ENCODE peak calls at places on chromosomes 12 and 14, in ten cellular contexts. One of them, this sample, is unnamed.
A peak's percentile ranks its signal among the peaks of the same experiment; 100 is the strongest.

GRCh38 chr14:24274101-24274543 is 2.7 kb upstream of the RABGGTA start:
- DNase-seq in nephron progenitor cell: no peak
- DNase-seq in NAMALWA: peak; percentile 19
- DNase-seq in effector CD4-positive, alpha-beta T cell: peak; percentile 19
- DNase-seq in CD4-positive, CD25-positive, alpha-beta regulatory T cell: peak; percentile 57
- DNase-seq in substantia nigra: no peak
- DNase-seq in IMR-90: peak; percentile 31
- DNase-seq in B cell: peak; percentile 79
- DNase-seq in cardiac fibroblast: peak; percentile 10
- DNase-seq in AG04450: no peak
- DNase-seq in this sample: no peak

GRCh38 chr12:94560416-94561221 is 89.7 kb downstream of the TMCC3 start:
- DNase-seq in effector CD4-positive, alpha-beta T cell: no peak
- DNase-seq in IMR-90: peak; percentile 53
- DNase-seq in CD4-positive, CD25-positive, alpha-beta regulatory T cell: no peak
- DNase-seq in AG04450: no peak
- DNase-seq in nephron progenitor cell: no peak
- DNase-seq in cardiac fibroblast: peak; percentile 73
- DNase-seq in substantia nigra: no peak
- DNase-seq in B cell: peak; percentile 35
- DNase-seq in NAMALWA: peak; percentile 77
- DNase-seq in this sample: peak; percentile 38

GRCh38 chr12:122026706-122027328 is 5.1 kb downstream of the BCL7A start:
- DNase-seq in IMR-90: no peak
- DNase-seq in NAMALWA: peak; percentile 88
- DNase-seq in substantia nigra: no peak
- DNase-seq in B cell: peak; percentile 50
- DNase-seq in nephron progenitor cell: no peak
- DNase-seq in effector CD4-positive, alpha-beta T cell: no peak
- DNase-seq in AG04450: no peak
- DNase-seq in CD4-positive, CD25-positive, alpha-beta regulatory T cell: no peak
- DNase-seq in cardiac fibroblast: no peak
- DNase-seq in this sample: no peak

GRCh38 chr12:68482014-68482413 is 128.7 kb upstream of the RAP1B start:
- DNase-seq in NAMALWA: no peak
- DNase-seq in IMR-90: no peak
- DNase-seq in effector CD4-positive, alpha-beta T cell: no peak
- DNase-seq in cardiac fibroblast: no peak
- DNase-seq in AG04450: no peak
- DNase-seq in B cell: no peak
- DNase-seq in CD4-positive, CD25-positive, alpha-beta regulatory T cell: no peak
- DNase-seq in substantia nigra: no peak
- DNase-seq in nephron progenitor cell: no peak
- DNase-seq in this sample: no peak

GRCh38 chr14:50093496-50093895 is 22.9 kb downstream of the VCPKMT start:
- DNase-seq in nephron progenitor cell: no peak
- DNase-seq in substantia nigra: no peak
- DNase-seq in IMR-90: no peak
- DNase-seq in CD4-positive, CD25-positive, alpha-beta regulatory T cell: no peak
- DNase-seq in B cell: no peak
- DNase-seq in AG04450: no peak
- DNase-seq in cardiac fibroblast: no peak
- DNase-seq in effector CD4-positive, alpha-beta T cell: no peak
- DNase-seq in NAMALWA: no peak
- DNase-seq in this sample: no peak

GRCh38 chr12:121748218-121748570 is 35.6 kb downstream of the TMEM120B start:
- DNase-seq in nephron progenitor cell: peak; percentile 33
- DNase-seq in CD4-positive, CD25-positive, alpha-beta regulatory T cell: no peak
- DNase-seq in B cell: no peak
- DNase-seq in effector CD4-positive, alpha-beta T cell: no peak
- DNase-seq in AG04450: no peak
- DNase-seq in NAMALWA: no peak
- DNase-seq in IMR-90: no peak
- DNase-seq in cardiac fibroblast: no peak
- DNase-seq in substantia nigra: no peak
- DNase-seq in this sample: no peak

GRCh38 chr12:3533703-3534386 is 42.8 kb downstream of the PRMT8 start:
- DNase-seq in substantia nigra: no peak
- DNase-seq in nephron progenitor cell: no peak
- DNase-seq in IMR-90: no peak
- DNase-seq in cardiac fibroblast: peak; percentile 33
- DNase-seq in NAMALWA: peak; percentile 9
- DNase-seq in CD4-positive, CD25-positive, alpha-beta regulatory T cell: no peak
- DNase-seq in AG04450: no peak
- DNase-seq in B cell: no peak
- DNase-seq in effector CD4-positive, alpha-beta T cell: no peak
- DNase-seq in this sample: peak; percentile 13

GRCh38 chr12:70443274-70443673 is 77.2 kb downstream of the KCNMB4 start:
- DNase-seq in AG04450: no peak
- DNase-seq in cardiac fibroblast: peak; percentile 42
- DNase-seq in effector CD4-positive, alpha-beta T cell: no peak
- DNase-seq in substantia nigra: no peak
- DNase-seq in nephron progenitor cell: no peak
- DNase-seq in CD4-positive, CD25-positive, alpha-beta regulatory T cell: no peak
- DNase-seq in B cell: no peak
- DNase-seq in IMR-90: no peak
- DNase-seq in NAMALWA: no peak
- DNase-seq in this sample: peak; percentile 7

GRCh38 chr12:54125950-54126695 is 62.7 kb downstream of the SMUG1 start:
- DNase-seq in NAMALWA: no peak
- DNase-seq in CD4-positive, CD25-positive, alpha-beta regulatory T cell: no peak
- DNase-seq in effector CD4-positive, alpha-beta T cell: no peak
- DNase-seq in IMR-90: no peak
- DNase-seq in nephron progenitor cell: peak; percentile 53
- DNase-seq in cardiac fibroblast: no peak
- DNase-seq in B cell: peak; percentile 31
- DNase-seq in AG04450: no peak
- DNase-seq in substantia nigra: no peak
- DNase-seq in this sample: peak; percentile 30

GRCh38 chr12:108008163-108008562 is 120.9 kb upstream of the WSCD2 start:
- DNase-seq in cardiac fibroblast: no peak
- DNase-seq in IMR-90: no peak
- DNase-seq in nephron progenitor cell: no peak
- DNase-seq in B cell: no peak
- DNase-seq in effector CD4-positive, alpha-beta T cell: no peak
- DNase-seq in substantia nigra: no peak
- DNase-seq in NAMALWA: no peak
- DNase-seq in CD4-positive, CD25-positive, alpha-beta regulatory T cell: no peak
- DNase-seq in AG04450: no peak
- DNase-seq in this sample: no peak

GRCh38 chr12:11576104-11576503 is 73.4 kb upstream of the ETV6 start:
- DNase-seq in nephron progenitor cell: no peak
- DNase-seq in effector CD4-positive, alpha-beta T cell: no peak
- DNase-seq in cardiac fibroblast: peak; percentile 74
- DNase-seq in B cell: no peak
- DNase-seq in CD4-positive, CD25-positive, alpha-beta regulatory T cell: no peak
- DNase-seq in AG04450: no peak
- DNase-seq in NAMALWA: no peak
- DNase-seq in substantia nigra: no peak
- DNase-seq in IMR-90: peak; percentile 48
- DNase-seq in this sample: peak; percentile 43

GRCh38 chr12:4031703-4032291 is 158.6 kb upstream of the PARP11 start:
- DNase-seq in AG04450: no peak
- DNase-seq in nephron progenitor cell: no peak
- DNase-seq in IMR-90: peak; percentile 20
- DNase-seq in cardiac fibroblast: peak; percentile 35
- DNase-seq in effector CD4-positive, alpha-beta T cell: no peak
- DNase-seq in NAMALWA: no peak
- DNase-seq in CD4-positive, CD25-positive, alpha-beta regulatory T cell: no peak
- DNase-seq in B cell: no peak
- DNase-seq in substantia nigra: no peak
- DNase-seq in this sample: peak; percentile 30

GRCh38 chr12:81866081-81866480 is 106.9 kb upstream of the PPFIA2 start:
- DNase-seq in AG04450: no peak
- DNase-seq in nephron progenitor cell: no peak
- DNase-seq in effector CD4-positive, alpha-beta T cell: no peak
- DNase-seq in cardiac fibroblast: no peak
- DNase-seq in CD4-positive, CD25-positive, alpha-beta regulatory T cell: no peak
- DNase-seq in B cell: no peak
- DNase-seq in substantia nigra: no peak
- DNase-seq in NAMALWA: no peak
- DNase-seq in IMR-90: no peak
- DNase-seq in this sample: no peak

GRCh38 chr14:57405562-57405961 is 15.2 kb downstream of the NAA30 start:
- DNase-seq in IMR-90: no peak
- DNase-seq in nephron progenitor cell: no peak
- DNase-seq in B cell: no peak
- DNase-seq in NAMALWA: no peak
- DNase-seq in CD4-positive, CD25-positive, alpha-beta regulatory T cell: no peak
- DNase-seq in cardiac fibroblast: no peak
- DNase-seq in AG04450: no peak
- DNase-seq in effector CD4-positive, alpha-beta T cell: no peak
- DNase-seq in substantia nigra: no peak
- DNase-seq in this sample: no peak

GRCh38 chr14:96180004-96180403 is 24.6 kb upstream of the BDKRB2 start:
- DNase-seq in CD4-positive, CD25-positive, alpha-beta regulatory T cell: no peak
- DNase-seq in cardiac fibroblast: no peak
- DNase-seq in nephron progenitor cell: no peak
- DNase-seq in substantia nigra: no peak
- DNase-seq in effector CD4-positive, alpha-beta T cell: no peak
- DNase-seq in NAMALWA: peak; percentile 38
- DNase-seq in B cell: no peak
- DNase-seq in AG04450: no peak
- DNase-seq in IMR-90: no peak
- DNase-seq in this sample: no peak

GRCh38 chr12:102811125-102811737 is 105.8 kb downstream of the PAH start:
- DNase-seq in substantia nigra: no peak
- DNase-seq in B cell: peak; percentile 29
- DNase-seq in NAMALWA: peak; percentile 42
- DNase-seq in IMR-90: no peak
- DNase-seq in effector CD4-positive, alpha-beta T cell: no peak
- DNase-seq in CD4-positive, CD25-positive, alpha-beta regulatory T cell: no peak
- DNase-seq in cardiac fibroblast: peak; percentile 7
- DNase-seq in AG04450: no peak
- DNase-seq in nephron progenitor cell: peak; percentile 61
- DNase-seq in this sample: no peak

GRCh38 chr14:68977741-68978549 is 1.2 kb downstream of the ACTN1 start:
- DNase-seq in AG04450: peak; percentile 96
- DNase-seq in IMR-90: peak; percentile 95
- DNase-seq in cardiac fibroblast: peak; percentile 94
- DNase-seq in NAMALWA: no peak
- DNase-seq in CD4-positive, CD25-positive, alpha-beta regulatory T cell: peak; percentile 48
- DNase-seq in B cell: peak; percentile 27
- DNase-seq in effector CD4-positive, alpha-beta T cell: peak; percentile 24
- DNase-seq in substantia nigra: no peak
- DNase-seq in nephron progenitor cell: peak; percentile 69
- DNase-seq in this sample: peak; percentile 91

This sample was measured in LHCN-M2.